ENCODE peak calls at places on chromosomes 6 and 20, in eight cellular contexts. B is neural progenitor cell, Y is suprapubic skin, N is stomach, H is colonic mucosa, T is cardiac muscle cell, F is left lung, L is tibial artery. A is an unnamed sample. For H3K27me3, the result is how much of the 10 kb centered on the place peaks cover.

GRCh38 chr20:58133020-58133419 is 95.4 kb downstream of the ANKRD60 start:
- DNase-seq in B (no peak), Y (no peak), N (no peak), H (no peak), T (no peak), F (no peak), L (peak), A (no peak)

GRCh38 chr20:14711681-14712080 is 374.3 kb upstream of the FLRT3 start:
- DNase-seq in B (peak), Y (no peak), N (no peak), H (no peak), T (no peak), F (no peak), L (no peak), A (no peak)

GRCh38 chr6:133705731-133706130 is 183.2 kb upstream of the TCF21 start:
- DNase-seq in B (no peak), Y (no peak), N (no peak), H (no peak), T (no peak), F (no peak), L (no peak), A (no peak)

GRCh38 chr6:128929869-128930268 is 46.9 kb downstream of the LAMA2 start:
- DNase-seq in B (no peak), Y (no peak), N (no peak), H (no peak), T (no peak), F (no peak), L (no peak), A (peak)

GRCh38 chr6:131657630-131658111 is 20.6 kb downstream of the ENPP3 start:
- DNase-seq in B (no peak), Y (no peak), N (no peak), H (no peak), T (peak), F (no peak), L (no peak), A (no peak)

GRCh38 chr6:152948150-152948768 is 34.6 kb downstream of the FBXO5 start:
- DNase-seq in B (peak), Y (no peak), N (no peak), H (no peak), T (peak), F (no peak), L (no peak), A (no peak)

GRCh38 chr6:127547215-127547614 is 28.1 kb upstream of the MTCL3 start:
- DNase-seq in B (peak), Y (no peak), N (no peak), H (no peak), T (peak), F (no peak), L (no peak), A (no peak)

GRCh38 chr6:124962617-124963415 is 579 bp downstream of the RNF217 start:
- DNase-seq in B (peak), Y (peak), N (peak), H (peak), T (peak), F (peak), L (peak), A (peak)

GRCh38 chr6:125302840-125303511 is 1.2 kb upstream of the HDDC2 start:
- DNase-seq in B (no peak), Y (no peak), N (no peak), H (no peak), T (no peak), F (no peak), L (no peak), A (no peak)

GRCh38 chr6:76742919-76743318 is 670.5 kb upstream of the IMPG1 start:
- DNase-seq in B (no peak), Y (no peak), N (no peak), H (no peak), T (peak), F (no peak), L (no peak), A (no peak)

GRCh38 chr6:53603381-53604121 is 58.6 kb upstream of the GCLC start:
- DNase-seq in B (no peak), Y (no peak), N (no peak), H (no peak), T (peak), F (no peak), L (no peak), A (no peak)

GRCh38 chr6:157314705-157315321 is 8.5 kb downstream of the TMEM242 start:
- DNase-seq in B (peak), Y (no peak), N (no peak), H (no peak), T (peak), F (no peak), L (no peak), A (no peak)

GRCh38 chr6:132763269-132763668 is 5.6 kb upstream of the VNN2 start:
- DNase-seq in B (no peak), Y (no peak), N (no peak), H (peak), T (peak), F (no peak), L (no peak), A (peak)

GRCh38 chr6:33390767-33391277 is 801 bp upstream of the KIFC1 start:
- DNase-seq in B (no peak), Y (no peak), N (no peak), H (no peak), T (no peak), F (no peak), L (no peak), A (no peak)
- H3K4me3 ChIP-seq in B (peak), Y (no peak), N (peak), H (peak), T (no peak), F (peak), L (peak), A (no peak)

DNA sequence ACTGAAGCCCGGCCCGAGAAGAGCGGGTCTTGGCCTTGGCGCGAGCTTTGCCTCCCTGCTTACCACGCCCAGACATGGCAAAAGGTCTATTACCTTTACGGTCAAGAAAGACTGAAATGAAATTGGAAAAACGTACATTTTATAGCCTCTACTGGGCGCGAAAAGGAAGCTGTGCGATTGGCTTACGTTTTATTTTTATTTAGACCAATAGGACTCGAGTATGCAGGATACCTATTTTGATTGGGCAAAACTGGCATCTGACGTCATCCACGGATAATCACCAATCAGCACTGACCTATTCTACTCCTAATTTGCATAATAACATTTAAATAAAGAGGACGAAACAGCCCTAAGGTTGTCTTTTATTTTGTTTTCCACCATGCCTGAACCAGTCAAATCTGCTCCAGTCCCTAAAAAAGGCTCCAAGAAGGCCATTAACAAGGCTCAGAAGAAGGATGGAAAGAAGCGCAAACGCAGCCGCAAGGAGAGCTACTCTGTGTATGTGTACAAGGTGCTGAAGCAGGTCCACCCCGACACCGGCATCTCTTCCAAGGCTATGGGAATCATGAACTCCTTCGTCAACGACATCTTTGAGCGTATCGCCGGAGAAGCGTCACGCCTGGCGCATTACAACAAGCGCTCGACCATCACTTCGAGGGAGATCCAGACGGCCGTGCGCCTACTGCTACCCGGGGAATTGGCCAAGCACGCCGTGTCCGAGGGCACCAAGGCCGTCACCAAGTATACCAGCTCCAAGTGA is 97.4 kb downstream of the OR2B2 start:
- DNase-seq in B (peak), Y (no peak), N (peak), H (peak), T (peak), F (peak), L (no peak), A (peak)
- H3K27me3 ChIP-seq in B (under half), Y (under half), N (under half), H (under half), T (under half), F (under half), L (under half), A (under half)

GRCh38 chr6:148971027-148971927 is 224.4 kb downstream of the UST start:
- DNase-seq in B (no peak), Y (no peak), N (no peak), H (no peak), T (no peak), F (no peak), L (no peak), A (no peak)

GRCh38 chr6:148972481-148972880 is 225.7 kb downstream of the UST start:
- DNase-seq in B (peak), Y (no peak), N (peak), H (peak), T (no peak), F (peak), L (no peak), A (no peak)

GRCh38 chr6:148974351-148974750 is 227.5 kb downstream of the UST start:
- DNase-seq in B (no peak), Y (no peak), N (no peak), H (no peak), T (no peak), F (no peak), L (no peak), A (no peak)

GRCh38 chr6:148969679-148970078 is 222.8 kb downstream of the UST start:
- DNase-seq in B (peak), Y (peak), N (no peak), H (no peak), T (peak), F (no peak), L (no peak), A (no peak)

DNA sequence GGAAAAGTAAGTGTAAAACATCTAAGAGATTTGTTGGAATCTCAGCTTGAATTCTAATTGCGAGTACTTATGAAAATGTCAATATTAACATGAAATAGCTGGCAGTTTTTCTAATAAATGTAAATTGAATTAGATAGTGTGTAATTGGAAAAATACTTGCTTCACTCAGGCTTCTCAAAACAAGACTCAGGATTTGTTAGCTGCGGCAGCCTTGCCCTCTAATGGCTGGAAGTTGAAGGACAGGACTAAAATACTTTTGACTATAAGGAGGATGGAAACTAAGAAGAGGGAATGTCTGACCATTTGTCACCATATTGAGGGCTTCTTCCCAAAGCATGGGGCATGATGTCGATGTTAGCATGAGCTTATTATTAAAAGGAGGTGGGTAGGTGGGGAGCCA is 227.0 kb downstream of the UST start:
- DNase-seq in B (no peak), Y (no peak), N (no peak), H (no peak), T (peak), F (no peak), L (no peak), A (no peak)
- TF ChIP-seq CTCF in B (peak), Y (peak), N (no peak), H (peak), T (peak), F (no peak), L (peak), A (no peak)

DNA sequence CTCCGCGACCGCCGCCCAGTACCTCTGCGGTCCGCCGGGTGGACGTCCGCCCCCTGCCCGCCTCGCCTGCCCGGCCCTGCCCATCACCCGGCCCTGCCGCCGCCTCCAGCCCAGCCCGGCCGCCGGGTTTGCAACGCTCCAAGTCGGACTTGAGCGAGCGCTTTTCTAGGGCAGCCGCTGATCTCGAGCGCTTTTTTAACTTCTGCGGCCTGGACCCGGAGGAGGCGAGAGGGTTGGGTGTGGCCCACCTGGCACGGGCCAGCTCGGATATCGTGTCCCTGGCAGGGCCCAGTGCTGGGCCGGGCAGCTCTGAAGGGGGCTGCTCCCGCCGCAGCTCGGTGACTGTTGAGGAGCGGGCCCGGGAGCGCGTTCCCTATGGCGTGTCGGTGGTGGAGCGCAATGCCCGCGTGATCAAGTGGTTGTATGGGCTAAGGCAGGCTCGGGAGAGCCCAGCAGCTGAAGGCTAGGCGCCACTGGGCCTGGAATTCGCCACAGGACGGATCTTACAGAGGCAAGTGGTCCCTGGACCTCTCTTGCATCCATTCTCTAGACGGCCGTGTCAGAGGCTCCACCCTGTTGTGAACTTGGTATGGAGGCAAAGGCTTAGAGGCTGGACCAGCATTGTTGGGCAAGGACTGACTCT is 11.8 kb downstream of the FAM110A start:
- DNase-seq in B (peak), Y (no peak), N (no peak), H (no peak), T (no peak), F (no peak), L (no peak), A (no peak)
- H3K4me3 ChIP-seq in B (peak), Y (peak), N (peak), H (peak), T (no peak), F (peak), L (no peak), A (no peak)

GRCh38 chr20:62434098-62434497 is 6.8 kb upstream of the RBBP8NL start:
- DNase-seq in B (no peak), Y (no peak), N (peak), H (no peak), T (no peak), F (no peak), L (no peak), A (no peak)

GRCh38 chr20:62436692-62437091 is 9.4 kb upstream of the RBBP8NL start:
- DNase-seq in B (no peak), Y (no peak), N (no peak), H (no peak), T (no peak), F (no peak), L (no peak), A (no peak)

GRCh38 chr20:62430311-62430853 is 3.0 kb upstream of the RBBP8NL start:
- DNase-seq in B (no peak), Y (no peak), N (peak), H (peak), T (no peak), F (no peak), L (no peak), A (no peak)

GRCh38 chr20:62430871-62431447 is 3.6 kb upstream of the RBBP8NL start:
- DNase-seq in B (no peak), Y (no peak), N (no peak), H (no peak), T (no peak), F (no peak), L (no peak), A (no peak)

DNA sequence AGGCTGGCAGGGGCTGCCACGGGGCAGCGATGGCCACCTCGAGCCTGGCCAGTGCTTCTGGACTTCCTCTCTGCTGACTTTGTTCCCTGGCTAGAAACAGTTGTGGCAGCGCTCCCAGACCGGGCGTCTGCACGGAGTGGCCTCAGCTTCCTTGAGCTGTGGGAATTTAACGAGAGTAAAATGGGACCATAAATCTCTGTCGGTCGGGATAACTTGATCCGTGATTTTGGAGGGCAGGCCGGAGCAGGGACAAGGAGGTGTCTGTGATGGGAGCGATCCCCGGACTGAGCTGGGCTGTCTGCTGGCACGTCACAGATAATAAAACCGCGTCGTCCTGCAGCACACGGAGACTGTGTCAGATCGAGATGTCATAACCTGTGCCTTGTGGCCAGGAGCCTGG is 6.3 kb upstream of the RBBP8NL start:
- DNase-seq in B (no peak), Y (no peak), N (peak), H (peak), T (no peak), F (no peak), L (no peak), A (no peak)
- H3K27me3 ChIP-seq in B (under half), Y (under half), N (under half), H (under half), T (under half), F (under half), L (under half), A (under half)

GRCh38 chr6:110741517-110741916 is 73.8 kb downstream of the CDK19 start:
- DNase-seq in B (no peak), Y (no peak), N (no peak), H (no peak), T (no peak), F (no peak), L (no peak), A (no peak)

DNA sequence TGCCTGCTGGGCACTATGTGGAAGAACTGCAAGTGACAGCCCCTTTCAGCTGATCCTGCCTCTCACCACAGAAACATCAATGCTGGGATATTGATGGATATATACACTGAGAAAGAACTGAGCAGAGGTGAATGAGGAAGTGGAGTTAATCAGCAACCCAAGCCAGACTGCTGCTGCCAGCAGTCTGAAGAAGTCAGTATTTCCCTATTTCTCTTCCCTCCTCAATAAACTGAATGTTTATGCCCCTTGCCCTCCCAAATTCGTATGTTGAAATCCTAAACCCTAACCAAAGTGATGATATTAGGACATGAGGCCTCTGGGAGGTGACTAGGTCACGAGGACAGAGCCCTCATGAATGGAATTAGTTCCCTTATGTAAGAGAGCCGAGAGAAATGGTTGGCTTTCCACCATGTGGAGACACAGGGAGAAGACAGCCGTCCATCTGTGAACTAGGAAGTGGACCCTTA is 76.3 kb downstream of the CDK19 start:
- DNase-seq in B (no peak), Y (no peak), N (no peak), H (peak), T (no peak), F (peak), L (no peak), A (no peak)
- TF ChIP-seq CTCF in B (no peak), Y (no peak), N (no peak), H (no peak), T (no peak), F (no peak), L (no peak), A (no peak)

GRCh38 chr6:160454303-160454702 is 106.1 kb downstream of the SLC22A3 start:
- DNase-seq in B (no peak), Y (no peak), N (no peak), H (no peak), T (no peak), F (no peak), L (no peak), A (no peak)

GRCh38 chr6:160450849-160451248 is 102.7 kb downstream of the SLC22A3 start:
- DNase-seq in B (no peak), Y (no peak), N (no peak), H (no peak), T (no peak), F (no peak), L (no peak), A (no peak)

GRCh38 chr6:160457843-160458242 is 109.7 kb downstream of the SLC22A3 start:
- DNase-seq in B (no peak), Y (no peak), N (no peak), H (no peak), T (no peak), F (no peak), L (no peak), A (no peak)

GRCh38 chr6:160456214-160456546 is 108.0 kb downstream of the SLC22A3 start:
- DNase-seq in B (no peak), Y (no peak), N (no peak), H (no peak), T (no peak), F (no peak), L (no peak), A (no peak)

GRCh38 chr6:160455484-160456213 is 107.5 kb downstream of the SLC22A3 start:
- DNase-seq in B (peak), Y (peak), N (peak), H (peak), T (peak), F (peak), L (peak), A (peak)
- H3K4me3 ChIP-seq in B (no peak), Y (peak), N (no peak), H (no peak), T (no peak), F (no peak), L (peak), A (no peak)